ENCODE peak calls at places on chromosomes 1 and 21, in six cellular contexts. V is ovary; E is CD4-positive, alpha-beta T cell; R is NCI-H446 treated with DMSO at 0.1 percent for 48 hours; C is KBM-7; U is activated effector memory CD4-positive, alpha-beta T cell treated with anti-CD3 and anti-CD28 coated beads, Interleukin-2, amount 50 U/mL, for 16 hours. Q is an unnamed sample.

GRCh38 chr1:171251042-171251740 is 2.9 kb downstream of the FMO1 start:
- DNase-seq in R (no peak), U (peak), C (no peak), E (no peak), V (peak), Q (no peak)

GRCh38 chr21:14533555-14534400 is 12.3 kb downstream of the SAMSN1 start:
- DNase-seq in C (no peak), E (no peak), R (no peak), V (no peak), U (peak), Q (no peak)

GRCh38 chr1:108314815-108315214 is 70.9 kb upstream of the NBPF4 start:
- DNase-seq in U (no peak), V (no peak), C (no peak), R (no peak), E (no peak), Q (no peak)

GRCh38 chr1:11295905-11296304 is 22.9 kb downstream of the UBIAD1 start:
- DNase-seq in C (no peak), E (no peak), U (no peak), R (no peak), V (no peak), Q (no peak)

GRCh38 chr1:204887846-204888245 is 17.2 kb downstream of the NFASC start:
- DNase-seq in U (no peak), R (peak), C (no peak), V (no peak), E (no peak), Q (no peak)

GRCh38 chr1:97563926-97564325 is 356.9 kb downstream of the DPYD start:
- DNase-seq in C (no peak), U (no peak), V (no peak), R (no peak), E (no peak), Q (no peak)

GRCh38 chr1:60423181-60423780 is 349.7 kb upstream of the C1orf87 start:
- DNase-seq in U (no peak), C (no peak), E (no peak), V (no peak), R (no peak), Q (no peak)

GRCh38 chr1:207645632-207646081 is 724 bp downstream of the CR1L start:
- DNase-seq in R (no peak), E (no peak), U (no peak), C (no peak), V (peak), Q (no peak)

GRCh38 chr1:36542962-36543515 is 60.3 kb upstream of the CSF3R start:
- DNase-seq in E (no peak), C (no peak), V (no peak), U (no peak), R (no peak), Q (peak)

GRCh38 chr1:226784081-226785049 is 45.3 kb upstream of the ITPKB start:
- DNase-seq in C (no peak), U (no peak), V (no peak), R (no peak), E (no peak), Q (peak)

GRCh38 chr1:27505420-27505680 is 15.4 kb upstream of the WASF2 start:
- DNase-seq in C (no peak), E (no peak), V (no peak), U (no peak), R (no peak), Q (no peak)

GRCh38 chr1:167077868-167078210 is 12.3 kb downstream of the GPA33 start:
- DNase-seq in V (no peak), C (no peak), U (no peak), R (no peak), E (no peak), Q (no peak)

GRCh38 chr1:50977575-50978143 is 7.6 kb downstream of the CDKN2C start:
- DNase-seq in U (peak), C (no peak), R (peak), V (peak), E (no peak), Q (peak)

GRCh38 chr1:184156521-184157395 is 105.2 kb downstream of the TSEN15 start:
- DNase-seq in V (no peak), R (no peak), U (no peak), C (no peak), E (no peak), Q (no peak)

GRCh38 chr1:172999349-172999748 is 51.4 kb downstream of the TNFSF18 start:
- DNase-seq in C (no peak), R (no peak), U (no peak), V (no peak), E (no peak), Q (no peak)

GRCh38 chr1:21653744-21654100 is 15.4 kb downstream of the RAP1GAP start:
- DNase-seq in V (no peak), C (no peak), E (no peak), U (no peak), R (no peak), Q (no peak)

GRCh38 chr1:19484793-19485361 is 462 bp downstream of the CAPZB start:
- DNase-seq in E (no peak), R (no peak), U (no peak), C (no peak), V (no peak), Q (peak)

GRCh38 chr1:74689800-74690696 is 16.5 kb upstream of the ERICH3 start:
- DNase-seq in U (no peak), R (peak), C (peak), E (peak), V (peak), Q (no peak)

GRCh38 chr1:207077470-207078377 is 10.9 kb upstream of the C4BPB start:
- DNase-seq in C (peak), R (peak), E (peak), U (peak), V (peak), Q (peak)

GRCh38 chr1:24966724-24967346 is 36.8 kb upstream of the RUNX3 start:
- DNase-seq in V (no peak), U (peak), R (no peak), E (peak), C (no peak), Q (peak)

GRCh38 chr1:152654110-152654509 is 9.1 kb upstream of the LCE2D start:
- DNase-seq in U (peak), R (peak), V (no peak), C (peak), E (peak), Q (no peak)

GRCh38 chr1:204493882-204494280 is 724 bp downstream of the PIK3C2B start:
- DNase-seq in C (peak), U (peak), R (no peak), V (peak), E (peak), Q (peak)

GRCh38 chr21:45831991-45832740 is 149.4 kb upstream of the COL6A1 start:
- DNase-seq in R (no peak), C (no peak), U (no peak), V (no peak), E (no peak), Q (peak)

GRCh38 chr1:214386747-214387146 is 105.8 kb downstream of the SMYD2 start:
- DNase-seq in U (no peak), C (no peak), R (no peak), V (no peak), E (no peak), Q (no peak)

GRCh38 chr1:64984106-64984505 is 17.8 kb upstream of the JAK1 start:
- DNase-seq in V (no peak), U (no peak), C (no peak), R (no peak), E (no peak), Q (no peak)

Q was measured in sigmoid colon.